ENCODE peak calls at places on chromosomes 16 and 17, in seven cellular contexts. H is heart right ventricle, Z is endodermal cell, W is A549, A is thoracic aorta, R is AG04450, G is prostate gland. S is an unnamed sample.

GRCh38 chr17:694239-694638 is 20.4 kb downstream of the VPS53 start:
- DNase-seq in H (no peak), Z (no peak), W (peak; percentile 83), A (no peak), R (peak; percentile 97), G (no peak), S (no peak)

GRCh38 chr17:39212200-39212810 is 12.2 kb downstream of the RPL19 start:
- DNase-seq in H (no peak), Z (peak; percentile 47), W (no peak), A (no peak), R (no peak), G (no peak), S (no peak)

GRCh38 chr16:22030087-22030812 is 22.3 kb downstream of the MOSMO start:
- DNase-seq in H (no peak), Z (no peak), W (no peak), A (no peak), R (no peak), G (no peak), S (no peak)

GRCh38 chr16:11087691-11088431 is 143.5 kb downstream of the CLEC16A start:
- DNase-seq in H (no peak), Z (peak; percentile 78), W (no peak), A (no peak), R (no peak), G (no peak), S (no peak)

GRCh38 chr17:74089869-74090464 is 113.5 kb upstream of the RPL38 start:
- DNase-seq in H (no peak), Z (peak; percentile 99), W (peak; percentile 52), A (no peak), R (no peak), G (peak; percentile 27), S (no peak)

GRCh38 chr17:16199093-16199492 is 16.2 kb downstream of the NCOR1 start:
- DNase-seq in H (peak; percentile 51), Z (peak; percentile 47), W (no peak), A (no peak), R (no peak), G (no peak), S (no peak)

GRCh38 chr16:69906838-69907301 is 44.3 kb upstream of the CLEC18A start:
- DNase-seq in H (no peak), Z (no peak), W (no peak), A (no peak), R (peak; percentile 86), G (no peak), S (no peak)

GRCh38 chr17:27449541-27449940 is 6.7 kb upstream of the KSR1 start:
- DNase-seq in H (no peak), Z (no peak), W (no peak), A (no peak), R (no peak), G (no peak), S (no peak)

GRCh38 chr17:65886240-65886639 is 305.7 kb downstream of the CEP112 start:
- DNase-seq in H (no peak), Z (no peak), W (no peak), A (no peak), R (no peak), G (no peak), S (no peak)

GRCh38 chr17:80294210-80294609 is 33.6 kb downstream of the RNF213 start:
- DNase-seq in H (no peak), Z (no peak), W (no peak), A (no peak), R (no peak), G (no peak), S (no peak)

GRCh38 chr17:68776451-68776850 is 175.3 kb upstream of the FAM20A start:
- DNase-seq in H (no peak), Z (no peak), W (no peak), A (no peak), R (no peak), G (no peak), S (no peak)

GRCh38 chr16:23642246-23642774 is 1.0 kb downstream of the DCTN5 start:
- DNase-seq in H (no peak), Z (no peak), W (no peak), A (no peak), R (no peak), G (no peak), S (no peak)

GRCh38 chr16:88645941-88646340 is 4.9 kb downstream of the CYBA start:
- DNase-seq in H (no peak), Z (no peak), W (no peak), A (no peak), R (no peak), G (no peak), S (no peak)

GRCh38 chr17:42018339-42018738 is 1.1 kb upstream of the DNAJC7 start:
- DNase-seq in H (no peak), Z (peak; percentile 87), W (no peak), A (no peak), R (no peak), G (no peak), S (no peak)

GRCh38 chr17:32746280-32746679 is 130.6 kb downstream of the MYO1D start:
- DNase-seq in H (no peak), Z (no peak), W (no peak), A (no peak), R (no peak), G (no peak), S (no peak)

GRCh38 chr17:2277430-2278170 is 26.0 kb downstream of the SMG6 start:
- DNase-seq in H (no peak), Z (no peak), W (no peak), A (no peak), R (no peak), G (no peak), S (no peak)

GRCh38 chr17:72008236-72008874 is 112.5 kb upstream of the SOX9 start:
- DNase-seq in H (no peak), Z (no peak), W (no peak), A (no peak), R (no peak), G (no peak), S (no peak)

GRCh38 chr17:19940722-19941464 is 36.7 kb downstream of the AKAP10 start:
- DNase-seq in H (no peak), Z (peak; percentile 52), W (no peak), A (no peak), R (no peak), G (peak; percentile 19), S (no peak)

GRCh38 chr17:17387461-17388362 is 84.5 kb downstream of the NT5M start:
- DNase-seq in H (no peak), Z (peak; percentile 96), W (peak; percentile 75), A (no peak), R (no peak), G (no peak), S (no peak)

GRCh38 chr16:88938933-88939813 is 37.8 kb downstream of the CBFA2T3 start:
- DNase-seq in H (peak; percentile 74), Z (no peak), W (no peak), A (no peak), R (no peak), G (no peak), S (peak; percentile 52)

GRCh38 chr17:12928736-12929135 is 89.1 kb downstream of the ELAC2 start:
- DNase-seq in H (no peak), Z (peak; percentile 65), W (no peak), A (no peak), R (no peak), G (no peak), S (no peak)

GRCh38 chr17:75910699-75911098 is 6.0 kb upstream of the MRPL38 start:
- DNase-seq in H (no peak), Z (peak; percentile 91), W (no peak), A (no peak), R (no peak), G (peak; percentile 43), S (no peak)

GRCh38 chr16:2195316-2196161 is 866 bp downstream of the CASKIN1 start:
- DNase-seq in H (no peak), Z (no peak), W (no peak), A (no peak), R (no peak), G (no peak), S (no peak)
- H3K4me3 ChIP-seq in H (peak overlapping the region; percentile 43), Z (peak overlapping the region; percentile 66), W (peak overlapping the region; percentile 58), A (peak overlapping the region; percentile 62), R (no peak overlapping the region), G (peak overlapping the region; percentile 35), S (peak overlapping the region; percentile 62)

GRCh38 chr16:48559462-48560211 is 50.3 kb downstream of the N4BP1 start:
- DNase-seq in H (no peak), Z (no peak), W (no peak), A (no peak), R (no peak), G (no peak), S (no peak)
- H3K4me3 ChIP-seq in H (no peak overlapping the region), Z (no peak overlapping the region), W (no peak overlapping the region), A (no peak overlapping the region), R (no peak overlapping the region), G (no peak overlapping the region), S (no peak overlapping the region)

GRCh38 chr16:31456988-31457360 is 2.3 kb upstream of the ARMC5 start:
- DNase-seq in H (no peak), Z (no peak), W (no peak), A (no peak), R (no peak), G (no peak), S (no peak)
- H3K4me3 ChIP-seq in H (peak overlapping the region; percentile 74), Z (peak overlapping the region; percentile 89), W (no peak overlapping the region), A (no peak overlapping the region), R (peak overlapping the region; percentile 87), G (no peak overlapping the region), S (peak overlapping the region; percentile 83)

GRCh38 chr17:61400786-61401279 is 1.2 kb downstream of the TBX2 start:
- DNase-seq in H (no peak), Z (peak; percentile 78), W (no peak), A (no peak), R (no peak), G (no peak), S (no peak)
- H3K4me3 ChIP-seq in H (peak overlapping the region; percentile 73), Z (no peak overlapping the region), W (peak overlapping the region; percentile 84), A (peak overlapping the region; percentile 87), R (peak overlapping the region; percentile 98), G (peak overlapping the region; percentile 56), S (peak overlapping the region; percentile 77)

GRCh38 chr16:79312502-79312901 is 288.0 kb downstream of the MAF start:
- DNase-seq in H (no peak), Z (no peak), W (no peak), A (no peak), R (no peak), G (no peak), S (no peak)
- H3K4me3 ChIP-seq in H (no peak overlapping the region), Z (peak overlapping the region; percentile 26), W (no peak overlapping the region), A (no peak overlapping the region), R (no peak overlapping the region), G (no peak overlapping the region), S (no peak overlapping the region)

GRCh38 chr17:63929860-63930766 is 2.0 kb downstream of the CD79B start:
- DNase-seq in H (peak; percentile 29), Z (no peak), W (no peak), A (no peak), R (no peak), G (peak; percentile 33), S (no peak)
- H3K4me3 ChIP-seq in H (no peak overlapping the region), Z (no peak overlapping the region), W (no peak overlapping the region), A (no peak overlapping the region), R (no peak overlapping the region), G (no peak overlapping the region), S (peak overlapping the region; percentile 55)

S was measured in left ventricle myocardium inferior.